ENCODE peak calls at places on chromosomes 16 and 17, in eight cellular contexts. L, Z, R, J, W, H, F and C are unnamed samples. For H3K9me3, the result is how much of the 10 kb centered on the place peaks cover.

GRCh38 chr17:78359216-78359935 is 501 bp downstream of the SOCS3 start:
- DNase-seq in Z (no peak), R (peak), L (no peak), F (no peak), J (no peak), W (peak), H (peak), C (peak)

GRCh38 chr17:27802962-27803680 is 2.8 kb upstream of the NOS2 start:
- DNase-seq in F (no peak), Z (no peak), W (no peak), J (no peak), R (no peak), L (no peak), H (no peak), C (no peak)

GRCh38 chr16:58907297-58907696 is 173.2 kb upstream of the GOT2 start:
- DNase-seq in W (no peak), F (no peak), Z (no peak), L (no peak), J (no peak), R (no peak), H (no peak), C (no peak)

GRCh38 chr16:21088646-21089538 is 61.8 kb downstream of the DNAH3 start:
- DNase-seq in R (no peak), F (no peak), H (no peak), Z (peak), L (no peak), W (no peak), J (no peak), C (no peak)

GRCh38 chr16:19307587-19308241 is 22.2 kb downstream of the CLEC19A start:
- DNase-seq in Z (no peak), R (no peak), F (no peak), J (no peak), L (no peak), W (no peak), H (no peak), C (no peak)

GRCh38 chr17:61689610-61690180 is 98.7 kb upstream of the NACA2 start:
- DNase-seq in Z (peak), W (no peak), H (no peak), R (no peak), L (no peak), J (no peak), F (no peak), C (no peak)

GRCh38 chr16:82643936-82644630 is 17.3 kb downstream of the CDH13 start:
- DNase-seq in L (no peak), F (no peak), R (peak), Z (no peak), J (no peak), H (no peak), W (no peak), C (no peak)

GRCh38 chr16:87231295-87231694 is 85.9 kb downstream of the C16orf95 start:
- DNase-seq in W (no peak), R (no peak), F (no peak), Z (peak), L (no peak), H (no peak), J (no peak), C (no peak)

GRCh38 chr17:80743181-80743771 is 198.6 kb downstream of the RPTOR start:
- DNase-seq in F (peak), Z (no peak), J (peak), R (no peak), W (no peak), L (no peak), H (no peak), C (no peak)

GRCh38 chr17:5019475-5019956 is 15.7 kb downstream of the SLC52A1 start:
- DNase-seq in H (no peak), L (no peak), Z (peak), J (no peak), R (no peak), W (no peak), F (no peak), C (peak)

GRCh38 chr17:4657678-4658077 is 16.2 kb upstream of the ALOX15 start:
- DNase-seq in L (no peak), W (no peak), H (no peak), Z (no peak), J (no peak), R (no peak), F (no peak), C (no peak)

GRCh38 chr17:64676763-64677162 is 14.7 kb upstream of the SMURF2 start:
- DNase-seq in Z (no peak), L (no peak), H (no peak), J (no peak), R (no peak), W (no peak), F (no peak), C (no peak)

GRCh38 chr17:28865946-28866752 is 11.3 kb downstream of the ERAL1 start:
- DNase-seq in Z (no peak), H (no peak), W (no peak), F (no peak), R (no peak), J (no peak), L (no peak), C (no peak)

GRCh38 chr17:9529033-9529748 is 46.4 kb downstream of the STX8 start:
- DNase-seq in J (no peak), F (no peak), H (no peak), R (no peak), W (no peak), L (no peak), Z (peak), C (no peak)

GRCh38 chr16:81946206-81946605 is 65.1 kb downstream of the SDR42E1 start:
- DNase-seq in J (no peak), H (no peak), L (no peak), W (no peak), Z (no peak), F (no peak), R (no peak), C (no peak)

GRCh38 chr17:50035421-50035879 is 20.5 kb upstream of the ITGA3 start:
- DNase-seq in W (no peak), L (no peak), J (no peak), Z (no peak), F (no peak), H (no peak), R (no peak), C (no peak)

GRCh38 chr17:74442670-74443515 is 11.0 kb downstream of the GPRC5C start:
- DNase-seq in L (no peak), W (peak), Z (peak), R (peak), J (peak), F (peak), H (peak), C (no peak)

GRCh38 chr17:49390548-49391324 is 23.9 kb downstream of the PHB1 start:
- DNase-seq in R (no peak), F (peak), J (no peak), W (peak), L (no peak), H (peak), Z (no peak), C (no peak)

GRCh38 chr17:27631409-27631755 is 394 bp downstream of the LGALS9 start:
- DNase-seq in L (no peak), R (no peak), J (no peak), H (no peak), Z (no peak), F (no peak), W (no peak), C (no peak)

GRCh38 chr16:48444574-48444973 is 59.4 kb upstream of the SIAH1 start:
- DNase-seq in F (no peak), J (peak), Z (peak), L (peak), W (no peak), H (peak), R (peak), C (no peak)

GRCh38 chr17:2250140-2251095 is 53.2 kb downstream of the SMG6 start:
- DNase-seq in Z (no peak), W (no peak), J (no peak), L (no peak), F (no peak), H (no peak), R (no peak), C (no peak)

GRCh38 chr17:74217036-74217725 is 3.8 kb downstream of the TTYH2 start:
- DNase-seq in R (no peak), L (no peak), Z (no peak), W (no peak), F (no peak), J (no peak), H (no peak), C (no peak)

GRCh38 chr17:66946251-66946650 is 18.3 kb upstream of the CACNG4 start:
- DNase-seq in L (no peak), J (no peak), Z (no peak), F (no peak), H (no peak), R (no peak), W (no peak), C (no peak)

GRCh38 chr17:68455756-68456528 is 1.4 kb downstream of the WIPI1 start:
- DNase-seq in F (no peak), J (peak), Z (peak), L (no peak), W (no peak), H (peak), R (no peak), C (no peak)

GRCh38 chr16:57802635-57803412 is 533 bp upstream of the KIFC3 start:
- DNase-seq in Z (no peak), W (peak), F (no peak), L (no peak), J (no peak), R (no peak), H (no peak), C (peak)

GRCh38 chr17:82732118-82732743 is 3.2 kb upstream of the FN3K start:
- DNase-seq in R (no peak), L (no peak), J (no peak), H (no peak), W (no peak), F (no peak), Z (no peak), C (no peak)

GRCh38 chr16:30049871-30050270 is 15.7 kb upstream of the ALDOA start:
- DNase-seq in H (no peak), Z (no peak), L (no peak), J (no peak), R (no peak), W (no peak), F (no peak), C (no peak)

GRCh38 chr16:69889295-69889964 is 61.7 kb upstream of the CLEC18A start:
- DNase-seq in F (no peak), W (no peak), Z (no peak), J (no peak), H (no peak), L (no peak), R (no peak), C (no peak)

GRCh38 chr17:1880851-1881630 is 51.2 kb downstream of the RPA1 start:
- DNase-seq in L (no peak), J (no peak), W (no peak), R (no peak), Z (no peak), H (no peak), F (no peak), C (no peak)

GRCh38 chr16:56931253-56931768 is 631 bp upstream of the HERPUD1 start:
- DNase-seq in J (no peak), W (no peak), F (no peak), R (no peak), Z (no peak), L (no peak), H (peak), C (no peak)

GRCh38 chr16:7268182-7268581 is 64.5 kb upstream of the RBFOX1 start:
- DNase-seq in Z (peak), J (no peak), R (no peak), F (no peak), L (no peak), H (peak), W (no peak), C (peak)

GRCh38 chr17:64741038-64741641 is 79.0 kb upstream of the SMURF2 start:
- DNase-seq in L (peak), R (no peak), Z (no peak), F (peak), H (peak), W (no peak), J (no peak), C (no peak)

GRCh38 chr17:41579484-41580243 is 7.0 kb downstream of the KRT14 start:
- DNase-seq in R (peak), H (peak), Z (peak), J (peak), W (peak), L (peak), F (peak), C (peak)

DNA sequence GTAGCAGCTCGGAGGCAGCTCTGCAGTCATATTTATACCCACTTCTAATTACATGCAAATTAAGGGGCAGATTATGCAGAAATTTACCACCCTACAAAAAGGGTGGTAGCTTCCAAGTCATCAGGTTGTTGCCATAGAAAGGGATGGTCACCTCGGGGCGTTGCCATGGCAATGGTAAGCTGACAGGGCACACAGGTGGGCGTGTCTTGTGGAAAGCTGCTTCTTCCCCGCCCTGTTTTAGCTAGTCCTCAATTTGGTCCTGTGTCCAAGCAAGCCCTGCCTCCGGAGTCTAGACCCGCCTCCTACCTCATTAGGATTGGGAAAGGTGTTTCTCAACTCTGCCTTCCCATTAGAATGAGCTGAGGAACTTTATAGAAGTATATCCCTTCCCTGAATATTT is 98.7 kb downstream of the HS3ST2 start:
- DNase-seq in R (no peak), W (no peak), H (no peak), F (no peak), L (no peak), J (no peak), Z (no peak), C (peak)
- H3K9me3 ChIP-seq in R (under half), W (under half), H (under half), F (under half), L (under half), J (under half), Z (under half), C (under half)

GRCh38 chr17:21077286-21077685 is 34.5 kb upstream of the USP22 start:
- DNase-seq in F (no peak), J (no peak), H (no peak), W (no peak), L (no peak), Z (no peak), R (no peak), C (no peak)

GRCh38 chr17:21076242-21076641 is 33.4 kb upstream of the USP22 start:
- DNase-seq in R (no peak), J (no peak), L (no peak), Z (no peak), F (no peak), H (no peak), W (no peak), C (no peak)

GRCh38 chr17:21078056-21078825 is 35.4 kb upstream of the USP22 start:
- DNase-seq in L (no peak), J (peak), Z (no peak), H (no peak), W (no peak), R (no peak), F (no peak), C (no peak)

GRCh38 chr17:21081967-21082366 is 39.2 kb upstream of the USP22 start:
- DNase-seq in L (no peak), W (no peak), R (no peak), Z (peak), H (no peak), F (no peak), J (no peak), C (no peak)

DNA sequence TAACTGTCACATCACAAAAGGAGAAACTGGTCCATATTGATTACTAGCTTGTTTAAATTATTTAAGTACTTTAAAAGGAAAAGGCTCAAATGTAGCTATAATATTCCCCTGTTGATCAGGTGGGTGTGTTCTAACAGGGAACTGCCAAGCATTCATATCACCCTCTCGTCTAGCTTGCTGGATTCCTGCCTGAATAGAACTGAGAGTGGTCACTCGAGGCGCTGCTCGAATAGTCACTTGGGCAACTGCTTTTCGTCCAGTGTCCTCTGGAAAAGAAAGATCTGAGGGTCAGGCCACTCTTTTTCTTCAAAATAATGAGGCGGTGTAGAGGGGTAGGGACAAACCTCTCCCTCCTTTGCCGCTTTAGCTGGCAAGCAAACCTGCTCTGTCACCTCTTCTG is 36.4 kb upstream of the USP22 start:
- DNase-seq in R (no peak), J (no peak), H (no peak), Z (no peak), F (no peak), L (no peak), W (no peak), C (no peak)
- H3K27ac ChIP-seq in R (no peak), J (no peak), H (no peak), Z (no peak), F (no peak), L (no peak), W (no peak), C (no peak)

GRCh38 chr17:16551878-16552636 is 16.9 kb downstream of the ZNF287 start:
- DNase-seq in H (no peak), L (no peak), W (no peak), F (no peak), Z (no peak), J (no peak), R (no peak), C (no peak)

DNA sequence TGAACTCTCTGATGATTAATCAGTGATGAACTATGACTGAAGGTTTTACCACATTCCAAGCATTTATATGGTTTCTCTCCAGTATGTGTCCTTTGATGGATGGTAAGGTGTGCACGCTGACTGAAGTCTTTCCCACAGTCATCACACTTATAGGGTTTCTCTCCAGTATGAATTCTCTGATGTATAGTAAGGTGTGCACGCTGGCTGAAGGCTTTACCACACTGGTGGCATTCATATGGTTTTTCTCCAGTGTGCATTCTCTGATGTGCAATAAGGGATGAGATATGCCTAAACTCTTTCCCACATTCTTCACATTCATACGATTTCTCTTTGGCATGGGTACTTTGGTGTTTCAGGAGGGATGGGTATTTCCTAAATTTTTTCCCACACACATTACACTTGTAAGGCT is 16.4 kb downstream of the ZNF287 start:
- DNase-seq in W (no peak), L (no peak), H (no peak), J (no peak), R (no peak), Z (no peak), F (no peak), C (no peak)
- H3K9me3 ChIP-seq in W (half or more), L (under half), H (under half), J (half or more), R (half or more), Z (half or more), F (under half), C (under half)

GRCh38 chr16:11004351-11004750 is 60.0 kb downstream of the CLEC16A start:
- DNase-seq in L (no peak), W (no peak), J (no peak), H (no peak), F (no peak), Z (no peak), R (no peak), C (no peak)

GRCh38 chr16:11006666-11007065 is 62.3 kb downstream of the CLEC16A start:
- DNase-seq in H (no peak), Z (no peak), J (no peak), W (no peak), R (no peak), F (no peak), L (no peak), C (no peak)

GRCh38 chr16:11004957-11005610 is 60.7 kb downstream of the CLEC16A start:
- DNase-seq in J (no peak), F (no peak), L (peak), W (no peak), Z (peak), H (no peak), R (no peak), C (no peak)

GRCh38 chr16:11007714-11008240 is 63.4 kb downstream of the CLEC16A start:
- DNase-seq in L (no peak), F (no peak), Z (no peak), R (no peak), J (no peak), W (no peak), H (no peak), C (peak)

GRCh38 chr16:11005611-11005975 is 61.2 kb downstream of the CLEC16A start:
- DNase-seq in J (no peak), F (no peak), H (no peak), W (no peak), Z (peak), L (no peak), R (no peak), C (no peak)
- H3K27ac ChIP-seq in J (peak), F (no peak), H (no peak), W (no peak), Z (peak), L (peak), R (peak), C (no peak)

GRCh38 chr17:65809366-65809765 is 247.9 kb upstream of the AXIN2 start:
- DNase-seq in F (no peak), R (no peak), W (no peak), L (no peak), Z (no peak), H (no peak), J (no peak), C (no peak)

GRCh38 chr17:65811043-65811442 is 249.6 kb upstream of the AXIN2 start:
- DNase-seq in J (no peak), H (no peak), F (no peak), W (no peak), L (no peak), R (no peak), Z (no peak), C (no peak)

GRCh38 chr17:65801513-65801912 is 240.1 kb upstream of the AXIN2 start:
- DNase-seq in Z (no peak), L (no peak), H (no peak), F (no peak), R (no peak), J (no peak), W (no peak), C (no peak)

GRCh38 chr17:65813306-65813705 is 251.9 kb upstream of the AXIN2 start:
- DNase-seq in R (no peak), H (no peak), J (no peak), F (no peak), L (no peak), W (no peak), Z (no peak), C (no peak)

GRCh38 chr17:65807361-65807760 is 245.9 kb upstream of the AXIN2 start:
- DNase-seq in F (no peak), Z (no peak), L (no peak), W (no peak), J (no peak), R (no peak), H (no peak), C (no peak)
- H3K9me3 ChIP-seq in F (under half), Z (under half), L (under half), W (under half), J (under half), R (under half), H (under half), C (under half)

GRCh38 chr17:8314797-8315739 is 5.0 kb downstream of the ARHGEF15 start:
- DNase-seq in R (no peak), F (no peak), Z (no peak), H (peak), L (no peak), J (no peak), W (no peak), C (no peak)

GRCh38 chr17:8310601-8311123 is 621 bp downstream of the ARHGEF15 start:
- DNase-seq in R (no peak), J (no peak), L (no peak), F (no peak), H (no peak), W (no peak), Z (no peak), C (no peak)

GRCh38 chr17:8312251-8312650 is 2.2 kb downstream of the ARHGEF15 start:
- DNase-seq in W (no peak), J (no peak), R (no peak), H (no peak), F (no peak), Z (no peak), L (no peak), C (no peak)

GRCh38 chr17:8312726-8313600 is 2.9 kb downstream of the ARHGEF15 start:
- DNase-seq in W (no peak), F (no peak), R (no peak), Z (no peak), J (no peak), L (no peak), H (no peak), C (no peak)

GRCh38 chr17:8311131-8311790 is 1.2 kb downstream of the ARHGEF15 start:
- DNase-seq in F (no peak), J (no peak), W (no peak), Z (no peak), H (no peak), R (no peak), L (no peak), C (no peak)
- H3K27ac ChIP-seq in F (peak), J (peak), W (peak), Z (no peak), H (no peak), R (peak), L (no peak), C (no peak)

GRCh38 chr16:35180970-35181369 is 1721.6 kb downstream of the TP53TG3F start:
- DNase-seq in J (no peak), F (no peak), W (no peak), R (no peak), Z (no peak), L (no peak), H (no peak), C (no peak)

GRCh38 chr16:35184356-35184870 is 1725.0 kb downstream of the TP53TG3F start:
- DNase-seq in W (no peak), Z (no peak), F (no peak), L (no peak), H (no peak), J (no peak), R (no peak), C (no peak)

GRCh38 chr16:35182943-35183550 is 1723.6 kb downstream of the TP53TG3F start:
- DNase-seq in L (no peak), J (no peak), H (no peak), W (no peak), F (no peak), R (no peak), Z (no peak), C (no peak)

GRCh38 chr16:35182043-35182677 is 1722.7 kb downstream of the TP53TG3F start:
- DNase-seq in L (no peak), F (no peak), W (no peak), R (no peak), Z (no peak), J (no peak), H (no peak), C (no peak)

GRCh38 chr16:35181422-35182030 is 1722.1 kb downstream of the TP53TG3F start:
- DNase-seq in L (no peak), J (no peak), H (no peak), R (no peak), Z (no peak), W (no peak), F (no peak), C (no peak)
- H3K9me3 ChIP-seq in L (half or more), J (under half), H (under half), R (under half), Z (under half), W (under half), F (under half), C (under half)